ENCODE peak calls at places on chromosomes 13 and 19, in eight cellular contexts. H is pancreas; J is Karpas-422; W is ELF-1; V is HS-5; U is NCI-H1417; K is stimulated activated CD8-positive, alpha-beta memory T cell treated with anti-CD3 and anti-CD28 coated beads, Interleukin-7, amount 100 ng/mL, for 48 hours; I is GM23338. Y is an unnamed sample.

GRCh38 chr19:39265321-39265916 is 2.8 kb upstream of the IFNL2 start:
- DNase-seq in H (peak), J (no peak), W (peak), V (no peak), U (no peak), K (no peak), I (peak), Y (peak)

GRCh38 chr13:40665061-40665753 is 1.2 kb downstream of the FOXO1 start:
- DNase-seq in H (peak), J (peak), W (peak), V (no peak), U (no peak), K (no peak), I (peak), Y (peak)

GRCh38 chr13:41610426-41610825 is 153.1 kb downstream of the RGCC start:
- DNase-seq in H (no peak), J (no peak), W (peak), V (peak), U (peak), K (no peak), I (no peak), Y (peak)

GRCh38 chr13:32278456-32278855 is 36.7 kb downstream of the ZAR1L start:
- DNase-seq in H (no peak), J (peak), W (no peak), V (no peak), U (no peak), K (no peak), I (no peak), Y (no peak)

GRCh38 chr13:23725922-23726321 is 155.7 kb downstream of the TNFRSF19 start:
- DNase-seq in H (no peak), J (no peak), W (no peak), V (no peak), U (no peak), K (no peak), I (no peak), Y (no peak)

GRCh38 chr13:103194871-103195270 is 128.7 kb upstream of the SLC10A2 start:
- DNase-seq in H (no peak), J (no peak), W (no peak), V (no peak), U (no peak), K (no peak), I (no peak), Y (no peak)

GRCh38 chr13:75181906-75182305 is 300.1 kb downstream of the TBC1D4 start:
- DNase-seq in H (no peak), J (no peak), W (no peak), V (peak), U (no peak), K (no peak), I (no peak), Y (no peak)

GRCh38 chr19:610801-611505 is 21.3 kb downstream of the HCN2 start:
- DNase-seq in H (peak), J (peak), W (peak), V (no peak), U (no peak), K (no peak), I (no peak), Y (peak)

GRCh38 chr19:16825312-16826168 is 3.7 kb upstream of the SIN3B start:
- DNase-seq in H (no peak), J (no peak), W (peak), V (no peak), U (no peak), K (no peak), I (peak), Y (peak)

GRCh38 chr13:106561551-106562170 is 6.3 kb downstream of the ARGLU1 start:
- DNase-seq in H (no peak), J (no peak), W (peak), V (no peak), U (no peak), K (peak), I (no peak), Y (no peak)

GRCh38 chr19:13022859-13023636 is 27.8 kb downstream of the NFIX start:
- DNase-seq in H (no peak), J (no peak), W (peak), V (peak), U (peak), K (no peak), I (peak), Y (no peak)

GRCh38 chr13:98570929-98571372 is 6.0 kb downstream of the STK24 start:
- DNase-seq in H (no peak), J (peak), W (no peak), V (no peak), U (peak), K (no peak), I (no peak), Y (no peak)

GRCh38 chr13:110624766-110625756 is 9.7 kb downstream of the NAXD start:
- DNase-seq in H (no peak), J (no peak), W (peak), V (no peak), U (peak), K (no peak), I (peak), Y (no peak)

GRCh38 chr13:23754506-23754905 is 134.7 kb downstream of the MIPEP start:
- DNase-seq in H (no peak), J (no peak), W (no peak), V (no peak), U (no peak), K (no peak), I (no peak), Y (no peak)

GRCh38 chr19:34173145-34173956 is 1.0 kb downstream of the LSM14A start:
- DNase-seq in H (no peak), J (peak), W (peak), V (peak), U (peak), K (no peak), I (peak), Y (peak)

GRCh38 chr13:36447501-36447900 is 15.2 kb downstream of the CCNA1 start:
- DNase-seq in H (no peak), J (no peak), W (no peak), V (no peak), U (no peak), K (no peak), I (no peak), Y (no peak)

GRCh38 chr13:73224708-73225107 is 165.9 kb downstream of the KLF5 start:
- DNase-seq in H (no peak), J (no peak), W (no peak), V (peak), U (no peak), K (no peak), I (no peak), Y (no peak)

GRCh38 chr13:98542568-98543379 is 34.1 kb downstream of the STK24 start:
- DNase-seq in H (no peak), J (no peak), W (no peak), V (no peak), U (no peak), K (no peak), I (no peak), Y (no peak)

GRCh38 chr19:49340069-49340864 is 5.1 kb downstream of the CD37 start:
- DNase-seq in H (peak), J (peak), W (peak), V (peak), U (peak), K (no peak), I (peak), Y (peak)

GRCh38 chr13:90868321-90868920 is 479.1 kb upstream of the MIR17HG start:
- DNase-seq in H (no peak), J (peak), W (no peak), V (no peak), U (peak), K (no peak), I (peak), Y (no peak)

GRCh38 chr19:31266196-31266595 is 83.0 kb downstream of the TSHZ3 start:
- DNase-seq in H (no peak), J (no peak), W (no peak), V (no peak), U (no peak), K (no peak), I (no peak), Y (no peak)

GRCh38 chr19:3494559-3494958 is 5.9 kb downstream of the DOHH start:
- DNase-seq in H (no peak), J (no peak), W (no peak), V (no peak), U (no peak), K (no peak), I (no peak), Y (no peak)

GRCh38 chr13:36214163-36214921 is at the start of gene SOHLH2:
- DNase-seq in H (peak), J (no peak), W (no peak), V (no peak), U (no peak), K (no peak), I (no peak), Y (no peak)

GRCh38 chr19:39430675-39431593 is 4.8 kb downstream of the RPS16 start:
- DNase-seq in H (no peak), J (peak), W (peak), V (no peak), U (no peak), K (no peak), I (peak), Y (no peak)

GRCh38 chr13:113497217-113497616 is 6.7 kb upstream of the DCUN1D2 start:
- DNase-seq in H (no peak), J (no peak), W (no peak), V (no peak), U (no peak), K (no peak), I (no peak), Y (no peak)

Y was measured in iPS-NIHi11.